ENCODE peak calls at places on chromosomes 2 and 18, in six cellular contexts. One of them, this sample, is unnamed. For H3K9me3 and H3K27me3, the result is how much of the 10 kb centered on the place peaks cover.

GRCh38 chr2:140504596-140504995 is 1626.2 kb downstream of the LRP1B start:
- DNase-seq in PC-9: no peak
- DNase-seq in trophoblast cell: no peak
- DNase-seq in neuronal stem cell: no peak
- DNase-seq in adrenal gland: no peak
- DNase-seq in CD4-positive, alpha-beta memory T cell: no peak
- DNase-seq in this sample: no peak

GRCh38 chr18:80154293-80154692 is 45.2 kb downstream of the ADNP2 start:
- DNase-seq in PC-9: no peak
- DNase-seq in trophoblast cell: no peak
- DNase-seq in neuronal stem cell: no peak
- DNase-seq in adrenal gland: no peak
- DNase-seq in CD4-positive, alpha-beta memory T cell: peak
- DNase-seq in this sample: no peak

GRCh38 chr2:1638281-1638860 is 105.9 kb downstream of the PXDN start:
- DNase-seq in PC-9: no peak
- DNase-seq in trophoblast cell: no peak
- DNase-seq in neuronal stem cell: no peak
- DNase-seq in adrenal gland: no peak
- DNase-seq in CD4-positive, alpha-beta memory T cell: no peak
- DNase-seq in this sample: no peak

GRCh38 chr18:58212274-58212673 is 168.2 kb downstream of the NEDD4L start:
- DNase-seq in PC-9: no peak
- DNase-seq in trophoblast cell: no peak
- DNase-seq in neuronal stem cell: no peak
- DNase-seq in adrenal gland: no peak
- DNase-seq in CD4-positive, alpha-beta memory T cell: no peak
- DNase-seq in this sample: no peak

GRCh38 chr2:215784371-215784783 is 229.0 kb downstream of the MREG start:
- DNase-seq in PC-9: no peak
- DNase-seq in trophoblast cell: no peak
- DNase-seq in neuronal stem cell: no peak
- DNase-seq in adrenal gland: no peak
- DNase-seq in CD4-positive, alpha-beta memory T cell: no peak
- DNase-seq in this sample: peak

GRCh38 chr2:232441147-232441651 is 14.8 kb upstream of the ALPI start:
- DNase-seq in PC-9: no peak
- DNase-seq in trophoblast cell: no peak
- DNase-seq in neuronal stem cell: no peak
- DNase-seq in adrenal gland: no peak
- DNase-seq in CD4-positive, alpha-beta memory T cell: no peak
- DNase-seq in this sample: no peak

GRCh38 chr2:196372276-196372809 is 201.0 kb upstream of the STK17B start:
- DNase-seq in PC-9: no peak
- DNase-seq in trophoblast cell: no peak
- DNase-seq in neuronal stem cell: no peak
- DNase-seq in adrenal gland: no peak
- DNase-seq in CD4-positive, alpha-beta memory T cell: no peak
- DNase-seq in this sample: no peak

GRCh38 chr18:58520964-58521363 is 107.9 kb downstream of the ALPK2 start:
- DNase-seq in PC-9: peak
- DNase-seq in trophoblast cell: no peak
- DNase-seq in neuronal stem cell: no peak
- DNase-seq in adrenal gland: no peak
- DNase-seq in CD4-positive, alpha-beta memory T cell: no peak
- DNase-seq in this sample: no peak

GRCh38 chr2:205908491-205909193 is 177.3 kb downstream of the INO80D start:
- DNase-seq in PC-9: no peak
- DNase-seq in trophoblast cell: no peak
- DNase-seq in neuronal stem cell: no peak
- DNase-seq in adrenal gland: no peak
- DNase-seq in CD4-positive, alpha-beta memory T cell: no peak
- DNase-seq in this sample: no peak

GRCh38 chr18:71799016-71799673 is 745.0 kb downstream of the CBLN2 start:
- DNase-seq in PC-9: no peak
- DNase-seq in trophoblast cell: no peak
- DNase-seq in neuronal stem cell: no peak
- DNase-seq in adrenal gland: no peak
- DNase-seq in CD4-positive, alpha-beta memory T cell: no peak
- DNase-seq in this sample: no peak

GRCh38 chr2:105721991-105722511 is 22.7 kb upstream of the NCK2 start:
- DNase-seq in PC-9: no peak
- DNase-seq in trophoblast cell: no peak
- DNase-seq in neuronal stem cell: no peak
- DNase-seq in adrenal gland: no peak
- DNase-seq in CD4-positive, alpha-beta memory T cell: no peak
- DNase-seq in this sample: no peak

GRCh38 chr2:66431840-66432511 is 2.9 kb upstream of the MEIS1 start:
- DNase-seq in PC-9: no peak
- DNase-seq in trophoblast cell: no peak
- DNase-seq in neuronal stem cell: no peak
- DNase-seq in adrenal gland: peak
- DNase-seq in CD4-positive, alpha-beta memory T cell: no peak
- DNase-seq in this sample: no peak

GRCh38 chr2:70728128-70728527 is 39.9 kb downstream of the ADD2 start:
- DNase-seq in PC-9: no peak
- DNase-seq in trophoblast cell: no peak
- DNase-seq in neuronal stem cell: no peak
- DNase-seq in adrenal gland: no peak
- DNase-seq in CD4-positive, alpha-beta memory T cell: no peak
- DNase-seq in this sample: no peak

GRCh38 chr2:120596990-120597594 is 138.6 kb upstream of the GLI2 start:
- DNase-seq in PC-9: no peak
- DNase-seq in trophoblast cell: no peak
- DNase-seq in neuronal stem cell: no peak
- DNase-seq in adrenal gland: peak
- DNase-seq in CD4-positive, alpha-beta memory T cell: no peak
- DNase-seq in this sample: peak

GRCh38 chr2:86790828-86791561 is at the start of gene CD8A:
- DNase-seq in PC-9: no peak
- DNase-seq in trophoblast cell: no peak
- DNase-seq in neuronal stem cell: no peak
- DNase-seq in adrenal gland: no peak
- DNase-seq in CD4-positive, alpha-beta memory T cell: no peak
- DNase-seq in this sample: peak

GRCh38 chr2:27175330-27175729 is 26.5 kb downstream of the TCF23 start:
- DNase-seq in PC-9: no peak
- DNase-seq in trophoblast cell: no peak
- DNase-seq in neuronal stem cell: no peak
- DNase-seq in adrenal gland: peak
- DNase-seq in CD4-positive, alpha-beta memory T cell: no peak
- DNase-seq in this sample: no peak

GRCh38 chr18:21117385-21118135 is 5.9 kb upstream of the ROCK1 start:
- DNase-seq in PC-9: no peak
- DNase-seq in trophoblast cell: peak
- DNase-seq in neuronal stem cell: no peak
- DNase-seq in adrenal gland: no peak
- DNase-seq in CD4-positive, alpha-beta memory T cell: no peak
- DNase-seq in this sample: no peak

GRCh38 chr18:6336239-6336638 is 78.5 kb downstream of the L3MBTL4 start:
- DNase-seq in PC-9: no peak
- DNase-seq in trophoblast cell: no peak
- DNase-seq in neuronal stem cell: no peak
- DNase-seq in adrenal gland: no peak
- DNase-seq in CD4-positive, alpha-beta memory T cell: no peak
- DNase-seq in this sample: no peak

GRCh38 chr18:6342990-6343389 is 71.7 kb downstream of the L3MBTL4 start:
- DNase-seq in PC-9: no peak
- DNase-seq in trophoblast cell: no peak
- DNase-seq in neuronal stem cell: no peak
- DNase-seq in adrenal gland: no peak
- DNase-seq in CD4-positive, alpha-beta memory T cell: no peak
- DNase-seq in this sample: no peak

GRCh38 chr18:6341709-6342108 is 73.0 kb downstream of the L3MBTL4 start:
- DNase-seq in PC-9: no peak
- DNase-seq in trophoblast cell: no peak
- DNase-seq in neuronal stem cell: no peak
- DNase-seq in adrenal gland: no peak
- DNase-seq in CD4-positive, alpha-beta memory T cell: no peak
- DNase-seq in this sample: no peak

GRCh38 chr18:6341303-6341702 is 73.4 kb downstream of the L3MBTL4 start:
- DNase-seq in PC-9: no peak
- DNase-seq in trophoblast cell: no peak
- DNase-seq in neuronal stem cell: no peak
- DNase-seq in adrenal gland: no peak
- DNase-seq in CD4-positive, alpha-beta memory T cell: no peak
- DNase-seq in this sample: no peak
- H3K9me3 ChIP-seq in PC-9: under half
- H3K9me3 ChIP-seq in trophoblast cell: under half
- H3K9me3 ChIP-seq in neuronal stem cell: under half
- H3K9me3 ChIP-seq in adrenal gland: under half
- H3K9me3 ChIP-seq in CD4-positive, alpha-beta memory T cell: under half
- H3K9me3 ChIP-seq in this sample: under half

DNA sequence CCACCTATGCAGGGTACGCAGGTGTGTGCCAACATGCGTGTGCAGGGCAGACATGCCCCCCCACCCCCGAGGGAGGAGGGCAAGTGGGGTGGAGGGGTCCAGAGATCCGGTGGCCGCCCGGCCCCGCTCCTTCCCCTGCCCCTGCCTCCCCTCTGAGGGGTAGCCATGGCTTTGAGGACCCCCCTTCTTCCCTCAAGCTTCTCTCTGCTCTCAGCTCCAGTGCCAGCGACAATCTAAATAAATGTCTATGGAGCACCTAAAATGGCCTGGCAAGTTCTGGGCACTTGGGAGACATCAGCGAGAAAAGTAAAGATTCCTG is 91.9 kb downstream of the ZFP36L2 start:
- DNase-seq in PC-9: peak
- DNase-seq in trophoblast cell: no peak
- DNase-seq in neuronal stem cell: no peak
- DNase-seq in adrenal gland: no peak
- DNase-seq in CD4-positive, alpha-beta memory T cell: no peak
- DNase-seq in this sample: no peak
- H3K27me3 ChIP-seq in PC-9: under half
- H3K27me3 ChIP-seq in trophoblast cell: under half
- H3K27me3 ChIP-seq in neuronal stem cell: under half
- H3K27me3 ChIP-seq in adrenal gland: under half
- H3K27me3 ChIP-seq in CD4-positive, alpha-beta memory T cell: under half
- H3K27me3 ChIP-seq in this sample: under half

DNA sequence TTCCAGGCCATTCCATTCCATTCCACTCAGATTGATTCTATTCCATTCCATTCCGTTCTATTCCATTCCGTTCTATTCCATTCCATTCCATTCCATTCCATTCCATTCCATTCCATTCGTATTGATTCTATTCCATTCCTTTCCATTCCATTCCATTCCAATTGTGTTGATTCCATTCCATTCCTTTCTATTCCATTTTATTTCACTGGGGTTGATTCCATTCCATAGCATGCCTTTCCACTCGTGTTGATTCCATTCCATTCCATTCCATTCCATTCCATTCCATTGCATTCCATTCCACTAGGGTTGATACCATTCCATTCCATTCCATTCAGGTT is 1142.3 kb downstream of the RPIA start:
- DNase-seq in PC-9: peak
- DNase-seq in trophoblast cell: no peak
- DNase-seq in neuronal stem cell: peak
- DNase-seq in adrenal gland: no peak
- DNase-seq in CD4-positive, alpha-beta memory T cell: no peak
- DNase-seq in this sample: no peak
- H3K9me3 ChIP-seq in PC-9: half or more
- H3K9me3 ChIP-seq in trophoblast cell: under half
- H3K9me3 ChIP-seq in neuronal stem cell: under half
- H3K9me3 ChIP-seq in adrenal gland: under half
- H3K9me3 ChIP-seq in CD4-positive, alpha-beta memory T cell: under half
- H3K9me3 ChIP-seq in this sample: under half

DNA sequence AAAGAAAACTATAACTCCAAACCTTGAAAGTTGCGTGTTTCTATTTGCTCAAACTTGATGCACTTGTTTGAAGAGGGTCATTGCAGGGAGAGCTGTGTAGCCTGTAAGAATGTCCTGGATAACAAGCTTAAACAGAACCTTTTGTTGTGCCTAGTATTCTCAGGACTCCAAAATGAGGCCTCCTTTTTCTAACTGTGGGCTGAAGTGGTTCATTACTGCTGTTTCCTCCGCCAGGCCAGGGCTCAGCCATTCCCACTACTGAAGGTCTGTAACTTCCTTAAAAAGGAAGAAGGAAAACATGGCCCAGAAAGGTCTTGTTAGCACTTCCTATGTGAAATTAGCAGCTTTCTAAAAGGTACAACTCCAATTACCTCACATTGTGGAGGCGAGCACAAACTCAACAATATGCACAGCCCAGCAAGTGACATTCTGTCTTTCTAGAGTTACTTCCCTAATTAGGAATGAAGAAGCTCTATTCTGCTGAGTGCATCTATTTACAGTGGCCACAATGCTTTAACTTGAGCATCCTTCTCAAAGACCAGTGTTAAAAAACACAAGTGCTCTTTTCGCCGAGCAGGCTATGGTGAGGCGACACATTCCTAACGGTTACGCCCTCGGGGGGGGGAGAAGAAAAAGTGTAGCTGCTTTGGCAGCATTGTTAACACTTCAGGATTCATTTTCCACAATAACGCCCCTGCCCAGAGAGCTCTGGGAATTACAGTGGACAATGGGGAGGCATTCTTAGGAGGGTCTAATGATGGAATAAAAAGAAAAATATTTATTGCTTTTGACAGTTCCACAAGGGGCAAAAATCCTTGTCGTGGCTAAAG is 136.9 kb upstream of the SIX3 start:
- DNase-seq in PC-9: peak
- DNase-seq in trophoblast cell: no peak
- DNase-seq in neuronal stem cell: peak
- DNase-seq in adrenal gland: no peak
- DNase-seq in CD4-positive, alpha-beta memory T cell: no peak
- DNase-seq in this sample: no peak
- H3K27me3 ChIP-seq in PC-9: under half
- H3K27me3 ChIP-seq in trophoblast cell: under half
- H3K27me3 ChIP-seq in neuronal stem cell: half or more
- H3K27me3 ChIP-seq in adrenal gland: half or more
- H3K27me3 ChIP-seq in CD4-positive, alpha-beta memory T cell: under half
- H3K27me3 ChIP-seq in this sample: under half

GRCh38 chr2:222297600-222297935 is 1.2 kb downstream of the PAX3 start:
- DNase-seq in PC-9: no peak
- DNase-seq in trophoblast cell: no peak
- DNase-seq in neuronal stem cell: no peak
- DNase-seq in adrenal gland: no peak
- DNase-seq in CD4-positive, alpha-beta memory T cell: no peak
- DNase-seq in this sample: no peak

GRCh38 chr2:222296311-222296736 is 2.5 kb downstream of the PAX3 start:
- DNase-seq in PC-9: no peak
- DNase-seq in trophoblast cell: no peak
- DNase-seq in neuronal stem cell: no peak
- DNase-seq in adrenal gland: no peak
- DNase-seq in CD4-positive, alpha-beta memory T cell: no peak
- DNase-seq in this sample: no peak

GRCh38 chr2:222298000-222298310 is 843 bp downstream of the PAX3 start:
- DNase-seq in PC-9: no peak
- DNase-seq in trophoblast cell: no peak
- DNase-seq in neuronal stem cell: no peak
- DNase-seq in adrenal gland: no peak
- DNase-seq in CD4-positive, alpha-beta memory T cell: no peak
- DNase-seq in this sample: no peak

GRCh38 chr2:222298311-222299150 is at the start of gene PAX3:
- DNase-seq in PC-9: no peak
- DNase-seq in trophoblast cell: no peak
- DNase-seq in neuronal stem cell: no peak
- DNase-seq in adrenal gland: no peak
- DNase-seq in CD4-positive, alpha-beta memory T cell: no peak
- DNase-seq in this sample: peak

GRCh38 chr2:222296911-222297599 is 1.7 kb downstream of the PAX3 start:
- DNase-seq in PC-9: no peak
- DNase-seq in trophoblast cell: no peak
- DNase-seq in neuronal stem cell: no peak
- DNase-seq in adrenal gland: no peak
- DNase-seq in CD4-positive, alpha-beta memory T cell: no peak
- DNase-seq in this sample: no peak
- H3K9me3 ChIP-seq in PC-9: under half
- H3K9me3 ChIP-seq in trophoblast cell: under half
- H3K9me3 ChIP-seq in neuronal stem cell: under half
- H3K9me3 ChIP-seq in adrenal gland: under half
- H3K9me3 ChIP-seq in CD4-positive, alpha-beta memory T cell: under half
- H3K9me3 ChIP-seq in this sample: under half